ENCODE peak calls at places on chromosomes 4 and X, in five cellular contexts. S is H9, T is mesenchymal stem cell, R is neuronal stem cell, G is trophoblast cell. N is an unnamed sample.

GRCh38 chrX:12984629-12985303 is 9.9 kb downstream of the TMSB4X start:
- DNase-seq in S (no peak), T (no peak), G (no peak), R (no peak), N (no peak)

GRCh38 chr4:161237495-161237894 is 926.3 kb downstream of the FSTL5 start:
- DNase-seq in G (no peak), R (no peak), T (no peak), S (no peak), N (no peak)

GRCh38 chr4:185270037-185270436 is 60.6 kb downstream of the SNX25 start:
- DNase-seq in G (no peak), T (no peak), R (no peak), S (no peak), N (no peak)

GRCh38 chrX:45806410-45807121 is 605.9 kb upstream of the DIPK2B start:
- DNase-seq in T (peak; percentile 94), R (no peak), S (no peak), G (no peak), N (no peak)

GRCh38 chrX:288561-288991 is 7.4 kb downstream of the PLCXD1 start:
- DNase-seq in G (no peak), S (no peak), R (no peak), T (no peak), N (no peak)

GRCh38 chrX:22220941-22221340 is 51.8 kb upstream of the CBLL2 start:
- DNase-seq in G (peak; percentile 57), R (no peak), S (no peak), T (peak; percentile 72), N (no peak)

GRCh38 chrX:71148278-71148663 is 3.6 kb downstream of the NLGN3 start:
- DNase-seq in R (no peak), S (no peak), T (no peak), G (no peak), N (no peak)

GRCh38 chr4:14317351-14317750 is 684.9 kb upstream of the CPEB2 start:
- DNase-seq in G (no peak), S (no peak), R (no peak), T (no peak), N (no peak)

GRCh38 chr4:3212391-3213100 is 36.4 kb upstream of the MSANTD1 start:
- DNase-seq in S (no peak), G (no peak), R (no peak), T (no peak), N (no peak)

GRCh38 chrX:104018126-104018525 is 4.6 kb upstream of the H2BW1 start:
- DNase-seq in S (no peak), G (no peak), T (no peak), R (no peak), N (no peak)

GRCh38 chr4:170090667-170091052 is 904 bp upstream of the AADAT start:
- DNase-seq in R (no peak), G (no peak), S (no peak), T (peak; percentile 26), N (no peak)

GRCh38 chrX:23776363-23776762 is 6.6 kb upstream of the SAT1 start:
- DNase-seq in G (no peak), S (no peak), R (no peak), T (no peak), N (no peak)

GRCh38 chr4:80180743-80181142 is 16.6 kb upstream of the PRDM8 start:
- DNase-seq in G (no peak), S (no peak), R (no peak), T (no peak), N (no peak)

GRCh38 chrX:72120798-72121197 is 10.9 kb downstream of the RTL5 start:
- DNase-seq in G (no peak), S (no peak), T (no peak), R (no peak), N (no peak)

GRCh38 chrX:13661735-13662536 is 9.0 kb downstream of the TCEANC start:
- DNase-seq in T (no peak), S (no peak), R (no peak), G (no peak), N (no peak)

GRCh38 chrX:29518100-29518499 is 697.3 kb upstream of the MAGEB2 start:
- DNase-seq in G (no peak), R (no peak), T (no peak), S (no peak), N (no peak)

GRCh38 chr4:146643812-146644401 is 5.2 kb downstream of the POU4F2 start:
- DNase-seq in T (peak; percentile 18), S (no peak), G (no peak), R (peak; percentile 57), N (no peak)

GRCh38 chrX:66915893-66916292 is 277.0 kb upstream of the EDA2R start:
- DNase-seq in S (peak; percentile 25), R (no peak), G (no peak), T (no peak), N (no peak)

GRCh38 chrX:10156199-10157031 is at the start of gene CLCN4:
- DNase-seq in T (peak; percentile 56), R (peak; percentile 30), G (peak; percentile 59), S (peak; percentile 71), N (peak; percentile 69)

GRCh38 chrX:10157545-10157944 is 770 bp downstream of the CLCN4 start:
- DNase-seq in R (no peak), T (peak; percentile 42), G (no peak), S (no peak), N (no peak)

GRCh38 chrX:10158279-10158939 is 1.6 kb downstream of the CLCN4 start:
- DNase-seq in R (peak; percentile 5), G (no peak), S (peak; percentile 67), T (peak; percentile 5), N (no peak)

GRCh38 chrX:10157032-10157341 is 212 bp downstream of the CLCN4 start:
- DNase-seq in R (no peak), G (no peak), T (no peak), S (no peak), N (no peak)

DNA sequence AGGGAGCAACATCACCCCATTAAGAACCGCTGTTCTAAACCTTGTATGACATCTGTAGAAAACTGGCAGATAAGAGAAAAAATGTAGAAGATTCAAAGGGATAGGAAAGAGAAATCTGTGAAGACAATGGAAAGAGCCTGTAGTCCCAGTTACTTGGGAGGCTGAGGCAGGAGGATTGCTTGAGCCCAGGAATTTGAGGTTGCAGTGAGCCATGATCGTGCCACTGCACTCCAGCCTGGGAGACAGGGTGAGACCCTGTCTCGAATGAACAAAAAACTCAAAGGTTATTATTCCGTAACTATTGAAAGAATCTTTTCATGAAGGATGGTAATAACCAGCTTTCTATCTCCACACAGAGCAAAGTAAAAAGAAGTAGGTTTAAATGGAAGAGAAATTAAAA is 1.6 kb upstream of the CLCN4 start:
- DNase-seq in R (no peak), S (no peak), G (no peak), T (no peak), N (no peak)
- H2BK12ac ChIP-seq in R (no peak overlapping the region), S (no peak overlapping the region), G (no peak overlapping the region), T (no peak overlapping the region), N (no peak overlapping the region)

DNA sequence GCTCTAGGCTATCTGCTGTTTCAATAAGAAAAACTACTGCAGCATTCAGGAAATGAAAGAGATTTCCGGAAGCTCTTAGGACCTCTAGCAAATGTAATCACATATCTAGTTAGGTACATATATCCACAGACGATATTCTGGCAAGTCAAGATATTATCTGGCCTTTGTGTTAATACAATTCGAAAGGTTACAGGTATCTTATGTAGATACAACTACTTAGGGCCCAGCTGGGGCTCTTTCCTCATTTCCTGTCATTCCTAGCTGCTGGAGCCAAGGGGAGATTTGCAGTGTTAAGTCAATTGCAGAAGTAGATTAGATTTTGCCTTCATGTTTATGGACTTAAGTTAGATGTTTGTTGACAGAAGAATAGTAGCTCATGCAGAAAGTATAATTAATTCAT is 299.5 kb downstream of the ARHGAP24 start:
- DNase-seq in G (no peak), S (no peak), R (no peak), T (no peak), N (no peak)
- H3K18ac ChIP-seq in G (no peak overlapping the region), S (no peak overlapping the region), R (no peak overlapping the region), T (no peak overlapping the region), N (no peak overlapping the region)

GRCh38 chr4:76342803-76343202 is 36.3 kb downstream of the STBD1 start:
- DNase-seq in T (no peak), G (no peak), R (no peak), S (no peak), N (no peak)
- H2BK12ac ChIP-seq in T (no peak overlapping the region), G (no peak overlapping the region), R (no peak overlapping the region), S (no peak overlapping the region), N (no peak overlapping the region)

DNA sequence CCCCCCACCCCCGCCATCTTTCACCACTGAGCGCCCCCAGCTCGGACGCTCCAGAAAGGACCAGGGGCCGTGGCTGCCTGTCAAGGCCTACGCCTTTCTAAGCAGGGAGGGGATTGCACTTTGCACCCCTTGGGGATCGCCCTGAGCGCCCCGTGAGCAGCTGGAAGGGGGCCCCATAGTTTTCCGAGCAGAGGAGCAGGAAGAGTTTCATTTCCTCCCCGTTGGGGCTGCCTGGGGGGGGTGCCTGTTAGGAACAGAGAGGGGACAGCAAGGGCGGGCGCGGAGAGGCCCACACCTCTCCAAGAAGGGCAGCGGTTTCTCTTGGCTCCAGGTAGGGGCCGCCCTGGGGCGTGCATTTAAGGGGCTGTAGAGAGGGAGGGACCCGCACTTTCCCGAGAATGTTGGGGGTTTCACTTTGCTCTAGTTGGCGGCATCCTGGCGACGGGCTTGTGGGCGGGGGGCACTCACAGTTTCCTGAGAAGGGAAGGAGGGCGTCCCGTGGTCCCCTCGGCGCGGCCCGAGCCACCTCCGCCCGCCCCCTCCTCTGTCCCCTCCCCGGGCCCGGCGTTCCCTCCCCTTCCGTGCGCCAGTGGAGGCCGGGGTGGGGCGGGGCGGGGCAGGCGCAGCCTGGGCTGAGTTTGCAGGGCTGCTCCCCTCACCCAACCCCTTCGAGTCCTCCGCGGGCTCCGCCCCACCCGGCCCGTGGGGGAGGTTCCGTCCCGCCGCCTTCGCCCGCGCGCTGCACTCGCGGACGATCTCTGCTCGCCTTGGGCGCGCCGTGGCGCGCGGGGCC is 82.3 kb upstream of the CD99 start:
- DNase-seq in R (peak; percentile 79), G (peak; percentile 82), T (peak; percentile 88), S (peak; percentile 84), N (peak; percentile 84)
- H3K18ac ChIP-seq in R (peak overlapping the region; percentile 90), G (peak overlapping the region; percentile 90), T (peak overlapping the region; percentile 88), S (peak overlapping the region; percentile 11), N (peak overlapping the region; percentile 71)

GRCh38 chrX:39896951-39897740 is 200.6 kb downstream of the BCOR start:
- DNase-seq in S (peak; percentile 82), T (peak; percentile 68), G (peak; percentile 68), R (peak; percentile 31), N (no peak)
- H2BK12ac ChIP-seq in S (no peak overlapping the region), T (peak overlapping the region; percentile 52), G (peak overlapping the region; percentile 87), R (peak overlapping the region; percentile 75), N (peak overlapping the region; percentile 60)

GRCh38 chr4:48704091-48704802 is 75.8 kb downstream of the FRYL start:
- DNase-seq in G (no peak), T (no peak), S (no peak), R (no peak), N (no peak)

GRCh38 chr4:48693856-48694574 is 86.1 kb downstream of the FRYL start:
- DNase-seq in T (no peak), R (no peak), G (peak; percentile 54), S (no peak), N (no peak)

GRCh38 chr4:48694824-48695223 is 85.3 kb downstream of the FRYL start:
- DNase-seq in R (no peak), S (no peak), T (no peak), G (no peak), N (no peak)

GRCh38 chr4:48698029-48698901 is 81.8 kb downstream of the FRYL start:
- DNase-seq in T (peak; percentile 89), R (peak; percentile 30), S (no peak), G (peak; percentile 82), N (no peak)

GRCh38 chr4:48699470-48699869 is 80.6 kb downstream of the FRYL start:
- DNase-seq in G (no peak), R (no peak), T (peak; percentile 55), S (no peak), N (no peak)
- H3K18ac ChIP-seq in G (no peak overlapping the region), R (no peak overlapping the region), T (no peak overlapping the region), S (no peak overlapping the region), N (no peak overlapping the region)